ENCODE peak calls at places on chromosomes 16 and 17, in seven cellular contexts. I, P, Z, N, Q, E and T are unnamed samples.

GRCh38 chr16:86566601-86566965 is at the start of gene FOXC2:
- DNase-seq in I (peak; percentile 94), P (peak; percentile 97), Z (peak; percentile 81), N (no peak), Q (peak; percentile 96), E (peak; percentile 80), T (peak; percentile 95)

GRCh38 chr16:87855852-87856715 is 13.2 kb downstream of the SLC7A5 start:
- DNase-seq in I (peak; percentile 56), P (peak; percentile 56), Z (peak; percentile 57), N (peak; percentile 38), Q (no peak), E (peak; percentile 91), T (no peak)

GRCh38 chr17:70053241-70054234 is 21.5 kb upstream of the KCNJ16 start:
- DNase-seq in I (peak; percentile 36), P (peak; percentile 42), Z (peak; percentile 10), N (no peak), Q (no peak), E (no peak), T (no peak)

GRCh38 chr17:19771971-19772630 is 24.0 kb upstream of the ALDH3A1 start:
- DNase-seq in I (no peak), P (no peak), Z (no peak), N (peak; percentile 73), Q (no peak), E (no peak), T (no peak)

GRCh38 chr17:70621593-70621992 is 452.3 kb downstream of the KCNJ2 start:
- DNase-seq in I (peak; percentile 9), P (peak; percentile 46), Z (no peak), N (no peak), Q (no peak), E (no peak), T (no peak)

GRCh38 chr17:29190039-29190438 is 9.8 kb upstream of the MYO18A start:
- DNase-seq in I (no peak), P (no peak), Z (no peak), N (no peak), Q (no peak), E (no peak), T (no peak)

GRCh38 chr16:50591800-50592771 is 43.9 kb downstream of the NKD1 start:
- DNase-seq in I (no peak), P (no peak), Z (peak; percentile 97), N (no peak), Q (no peak), E (peak; percentile 92), T (no peak)

GRCh38 chr16:50320310-50320709 is 48.5 kb downstream of the BRD7 start:
- DNase-seq in I (no peak), P (no peak), Z (no peak), N (no peak), Q (no peak), E (no peak), T (no peak)

GRCh38 chr16:76278976-76279375 is 1.8 kb downstream of the CNTNAP4 start:
- DNase-seq in I (no peak), P (peak; percentile 58), Z (no peak), N (no peak), Q (peak; percentile 17), E (no peak), T (peak; percentile 60)

GRCh38 chr17:73362697-73363096 is 50.9 kb upstream of the CDC42EP4 start:
- DNase-seq in I (no peak), P (no peak), Z (no peak), N (no peak), Q (peak; percentile 86), E (no peak), T (peak; percentile 60)

GRCh38 chr17:74599531-74599939 is 7.5 kb upstream of the CD300LD start:
- DNase-seq in I (no peak), P (no peak), Z (peak; percentile 43), N (no peak), Q (no peak), E (no peak), T (no peak)

GRCh38 chr16:5025171-5025632 is 8.5 kb downstream of the NAGPA start:
- DNase-seq in I (no peak), P (no peak), Z (peak; percentile 21), N (no peak), Q (peak; percentile 95), E (no peak), T (peak; percentile 75)

GRCh38 chr16:66470556-66470955 is 43.5 kb downstream of the BEAN1 start:
- DNase-seq in I (no peak), P (no peak), Z (no peak), N (no peak), Q (peak; percentile 25), E (peak; percentile 27), T (no peak)

GRCh38 chr17:76446449-76447231 is 6.3 kb downstream of the UBE2O start:
- DNase-seq in I (peak; percentile 92), P (peak; percentile 79), Z (peak; percentile 77), N (no peak), Q (no peak), E (no peak), T (peak; percentile 86)

GRCh38 chr17:7419833-7420610 is at the start of gene SPEM1:
- DNase-seq in I (no peak), P (no peak), Z (no peak), N (no peak), Q (peak; percentile 74), E (no peak), T (peak; percentile 58)

GRCh38 chr17:78355045-78355641 is 4.7 kb downstream of the SOCS3 start:
- DNase-seq in I (no peak), P (no peak), Z (no peak), N (peak; percentile 65), Q (no peak), E (no peak), T (no peak)

GRCh38 chr17:4740025-4740351 is 260 bp upstream of the CXCL16 start:
- DNase-seq in I (no peak), P (no peak), Z (no peak), N (no peak), Q (no peak), E (no peak), T (no peak)

GRCh38 chr17:59652119-59652518 is 32.4 kb downstream of the CLTC start:
- DNase-seq in I (peak; percentile 88), P (peak; percentile 83), Z (no peak), N (no peak), Q (no peak), E (no peak), T (no peak)

GRCh38 chr16:56102159-56102798 is 89.0 kb upstream of the GNAO1 start:
- DNase-seq in I (no peak), P (peak; percentile 1), Z (peak; percentile 30), N (no peak), Q (peak; percentile 22), E (peak; percentile 81), T (peak; percentile 18)

GRCh38 chr17:33303254-33303653 is 10.2 kb upstream of the ASIC2 start:
- DNase-seq in I (no peak), P (no peak), Z (no peak), N (no peak), Q (no peak), E (no peak), T (no peak)

GRCh38 chr16:2535644-2536021 is 2.2 kb upstream of the PDPK1 start:
- DNase-seq in I (peak; percentile 93), P (peak; percentile 93), Z (peak; percentile 43), N (no peak), Q (no peak), E (peak; percentile 85), T (no peak)

GRCh38 chr17:60079401-60079861 is 710 bp upstream of the HEATR6 start:
- DNase-seq in I (no peak), P (peak; percentile 62), Z (peak; percentile 14), N (no peak), Q (no peak), E (no peak), T (no peak)

GRCh38 chr17:1620486-1620885 is 8.1 kb downstream of the SLC43A2 start:
- DNase-seq in I (no peak), P (no peak), Z (no peak), N (no peak), Q (peak; percentile 38), E (no peak), T (no peak)

GRCh38 chr17:82531431-82531881 is 11.9 kb downstream of the FOXK2 start:
- DNase-seq in I (peak; percentile 92), P (peak; percentile 73), Z (peak; percentile 62), N (no peak), Q (no peak), E (no peak), T (no peak)

GRCh38 chr17:67725232-67726206 is 7.8 kb downstream of the NOL11 start:
- DNase-seq in I (no peak), P (no peak), Z (no peak), N (peak; percentile 15), Q (no peak), E (no peak), T (no peak)
- H3K36me3 ChIP-seq in I (peaks cover 53% of the 10 kb centered on the region), P (peaks cover 13% of the 10 kb centered on the region), Z (no peaks in the 10 kb centered on the region), N (peaks cover 55% of the 10 kb centered on the region), Q (peaks cover 41% of the 10 kb centered on the region), E (peaks cover 46% of the 10 kb centered on the region), T (peaks cover 16% of the 10 kb centered on the region)

GRCh38 chr17:36092228-36092627 is 2.3 kb upstream of the CCL3 start:
- DNase-seq in I (no peak), P (no peak), Z (no peak), N (no peak), Q (no peak), E (no peak), T (no peak)
- H3K36me3 ChIP-seq in I (no peaks in the 10 kb centered on the region), P (no peaks in the 10 kb centered on the region), Z (no peaks in the 10 kb centered on the region), N (no peaks in the 10 kb centered on the region), Q (no peaks in the 10 kb centered on the region), E (no peaks in the 10 kb centered on the region), T (no peaks in the 10 kb centered on the region)

GRCh38 chr17:8488491-8488890 is 52.8 kb downstream of the NDEL1 start:
- DNase-seq in I (no peak), P (no peak), Z (no peak), N (no peak), Q (peak; percentile 8), E (no peak), T (no peak)

GRCh38 chr17:8487130-8487645 is 51.5 kb downstream of the NDEL1 start:
- DNase-seq in I (no peak), P (no peak), Z (no peak), N (no peak), Q (peak; percentile 15), E (no peak), T (no peak)

GRCh38 chr17:8484465-8484864 is 48.8 kb downstream of the NDEL1 start:
- DNase-seq in I (no peak), P (no peak), Z (no peak), N (no peak), Q (no peak), E (no peak), T (no peak)

GRCh38 chr17:8482546-8482945 is 46.9 kb downstream of the NDEL1 start:
- DNase-seq in I (peak; percentile 18), P (no peak), Z (no peak), N (no peak), Q (no peak), E (no peak), T (no peak)

GRCh38 chr17:8485491-8485890 is 49.8 kb downstream of the NDEL1 start:
- DNase-seq in I (no peak), P (no peak), Z (no peak), N (no peak), Q (no peak), E (no peak), T (no peak)
- H3K36me3 ChIP-seq in I (peaks cover 56% of the 10 kb centered on the region), P (peaks cover 17% of the 10 kb centered on the region), Z (no peaks in the 10 kb centered on the region), N (peaks cover 12% of the 10 kb centered on the region), Q (peaks cover 57% of the 10 kb centered on the region), E (peaks cover 29% of the 10 kb centered on the region), T (peaks cover 17% of the 10 kb centered on the region)

DNA sequence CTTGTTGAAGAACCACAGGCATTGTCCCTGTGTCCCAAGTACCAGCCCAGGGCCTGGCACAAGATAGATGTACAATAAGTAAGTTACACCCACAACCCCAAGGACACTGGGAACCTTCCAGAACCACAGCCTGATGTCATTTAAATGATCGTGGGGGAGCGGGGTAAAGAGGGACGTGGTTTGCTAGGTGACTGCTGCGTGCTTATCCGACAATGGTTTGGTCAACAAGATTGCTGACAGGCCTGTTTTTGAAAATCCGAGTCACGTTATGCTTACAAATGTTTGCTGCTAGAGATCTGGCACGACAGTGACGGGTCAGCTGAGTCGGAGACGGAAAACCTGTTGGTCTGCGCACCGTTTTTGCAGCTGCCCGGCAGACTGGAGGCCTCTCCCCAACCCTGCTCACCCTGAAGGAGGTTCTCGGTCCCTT is 22.8 kb downstream of the COTL1 start:
- DNase-seq in I (no peak), P (peak; percentile 52), Z (no peak), N (no peak), Q (no peak), E (no peak), T (no peak)
- H3K36me3 ChIP-seq in I (peaks cover 28% of the 10 kb centered on the region), P (peaks cover 3% of the 10 kb centered on the region), Z (no peaks in the 10 kb centered on the region), N (peaks cover under 1% of the 10 kb centered on the region), Q (no peaks in the 10 kb centered on the region), E (no peaks in the 10 kb centered on the region), T (no peaks in the 10 kb centered on the region)